ENCODE peak calls at places on chromosomes 6 and 20, in nine cellular contexts. One of them, this sample, is unnamed.

GRCh38 chr6:166005401-166005845 is 162.2 kb downstream of the TBXT start:
- DNase-seq in myocyte: peak; percentile 14
- DNase-seq in NCI-H1436 treated with DMSO at 0.1 percent for 48 hours: no peak
- DNase-seq in stimulated activated CD4-positive, alpha-beta T cell treated with anti-CD3 and anti-CD28 coated beads, Interleukin-4, amount 100 ng/mL, for 24 hours: no peak
- DNase-seq in OCI-LY7: no peak
- DNase-seq in AG09319: no peak
- DNase-seq in glutamatergic neuron: peak; percentile 51
- DNase-seq in NCI-H1092 treated with DMSO at 0.1 percent for 48 hours: peak; percentile 44
- DNase-seq in HFFc6: no peak
- DNase-seq in this sample: no peak

GRCh38 chr6:11251553-11252358 is 19.3 kb upstream of the NEDD9 start:
- DNase-seq in glutamatergic neuron: no peak
- DNase-seq in myocyte: peak; percentile 75
- DNase-seq in NCI-H1436 treated with DMSO at 0.1 percent for 48 hours: no peak
- DNase-seq in stimulated activated CD4-positive, alpha-beta T cell treated with anti-CD3 and anti-CD28 coated beads, Interleukin-4, amount 100 ng/mL, for 24 hours: no peak
- DNase-seq in HFFc6: peak; percentile 40
- DNase-seq in NCI-H1092 treated with DMSO at 0.1 percent for 48 hours: no peak
- DNase-seq in AG09319: no peak
- DNase-seq in OCI-LY7: no peak
- DNase-seq in this sample: no peak

GRCh38 chr6:50832912-50833311 is 14.2 kb downstream of the TFAP2B start:
- DNase-seq in HFFc6: no peak
- DNase-seq in stimulated activated CD4-positive, alpha-beta T cell treated with anti-CD3 and anti-CD28 coated beads, Interleukin-4, amount 100 ng/mL, for 24 hours: no peak
- DNase-seq in myocyte: no peak
- DNase-seq in AG09319: no peak
- DNase-seq in NCI-H1092 treated with DMSO at 0.1 percent for 48 hours: no peak
- DNase-seq in NCI-H1436 treated with DMSO at 0.1 percent for 48 hours: no peak
- DNase-seq in OCI-LY7: no peak
- DNase-seq in glutamatergic neuron: no peak
- DNase-seq in this sample: no peak

GRCh38 chr6:20301256-20301655 is 89.0 kb upstream of the MBOAT1 start:
- DNase-seq in NCI-H1436 treated with DMSO at 0.1 percent for 48 hours: no peak
- DNase-seq in myocyte: no peak
- DNase-seq in OCI-LY7: no peak
- DNase-seq in glutamatergic neuron: no peak
- DNase-seq in AG09319: no peak
- DNase-seq in NCI-H1092 treated with DMSO at 0.1 percent for 48 hours: no peak
- DNase-seq in stimulated activated CD4-positive, alpha-beta T cell treated with anti-CD3 and anti-CD28 coated beads, Interleukin-4, amount 100 ng/mL, for 24 hours: no peak
- DNase-seq in HFFc6: no peak
- DNase-seq in this sample: no peak

GRCh38 chr6:25745836-25746235 is 8.7 kb upstream of the SLC17A4 start:
- DNase-seq in AG09319: no peak
- DNase-seq in myocyte: no peak
- DNase-seq in NCI-H1092 treated with DMSO at 0.1 percent for 48 hours: no peak
- DNase-seq in stimulated activated CD4-positive, alpha-beta T cell treated with anti-CD3 and anti-CD28 coated beads, Interleukin-4, amount 100 ng/mL, for 24 hours: no peak
- DNase-seq in OCI-LY7: no peak
- DNase-seq in HFFc6: no peak
- DNase-seq in NCI-H1436 treated with DMSO at 0.1 percent for 48 hours: no peak
- DNase-seq in glutamatergic neuron: no peak
- DNase-seq in this sample: no peak

GRCh38 chr20:25178563-25179438 is 16.7 kb upstream of the ENTPD6 start:
- DNase-seq in stimulated activated CD4-positive, alpha-beta T cell treated with anti-CD3 and anti-CD28 coated beads, Interleukin-4, amount 100 ng/mL, for 24 hours: peak; percentile 22
- DNase-seq in myocyte: peak; percentile 76
- DNase-seq in OCI-LY7: peak; percentile 37
- DNase-seq in HFFc6: peak; percentile 91
- DNase-seq in NCI-H1092 treated with DMSO at 0.1 percent for 48 hours: peak; percentile 44
- DNase-seq in glutamatergic neuron: no peak
- DNase-seq in NCI-H1436 treated with DMSO at 0.1 percent for 48 hours: no peak
- DNase-seq in AG09319: peak; percentile 68
- DNase-seq in this sample: no peak

GRCh38 chr6:39050453-39051112 is 2.0 kb downstream of the GLP1R start:
- DNase-seq in OCI-LY7: no peak
- DNase-seq in AG09319: no peak
- DNase-seq in HFFc6: no peak
- DNase-seq in stimulated activated CD4-positive, alpha-beta T cell treated with anti-CD3 and anti-CD28 coated beads, Interleukin-4, amount 100 ng/mL, for 24 hours: no peak
- DNase-seq in myocyte: no peak
- DNase-seq in NCI-H1092 treated with DMSO at 0.1 percent for 48 hours: no peak
- DNase-seq in glutamatergic neuron: no peak
- DNase-seq in NCI-H1436 treated with DMSO at 0.1 percent for 48 hours: no peak
- DNase-seq in this sample: peak; percentile 41

GRCh38 chr6:15248451-15249370 is 2.8 kb downstream of the JARID2 start:
- DNase-seq in myocyte: peak; percentile 97
- DNase-seq in stimulated activated CD4-positive, alpha-beta T cell treated with anti-CD3 and anti-CD28 coated beads, Interleukin-4, amount 100 ng/mL, for 24 hours: peak; percentile 94
- DNase-seq in AG09319: peak; percentile 84
- DNase-seq in OCI-LY7: peak; percentile 94
- DNase-seq in glutamatergic neuron: peak; percentile 94
- DNase-seq in HFFc6: peak; percentile 94
- DNase-seq in NCI-H1436 treated with DMSO at 0.1 percent for 48 hours: peak; percentile 68
- DNase-seq in NCI-H1092 treated with DMSO at 0.1 percent for 48 hours: peak; percentile 41
- DNase-seq in this sample: peak; percentile 98

GRCh38 chr6:12119085-12119588 is 107.0 kb downstream of the HIVEP1 start:
- DNase-seq in NCI-H1092 treated with DMSO at 0.1 percent for 48 hours: no peak
- DNase-seq in AG09319: no peak
- DNase-seq in NCI-H1436 treated with DMSO at 0.1 percent for 48 hours: no peak
- DNase-seq in HFFc6: no peak
- DNase-seq in glutamatergic neuron: no peak
- DNase-seq in myocyte: no peak
- DNase-seq in OCI-LY7: no peak
- DNase-seq in stimulated activated CD4-positive, alpha-beta T cell treated with anti-CD3 and anti-CD28 coated beads, Interleukin-4, amount 100 ng/mL, for 24 hours: peak; percentile 60
- DNase-seq in this sample: no peak

GRCh38 chr20:53606364-53606985 is 12.8 kb upstream of the ZNF217 start:
- DNase-seq in NCI-H1092 treated with DMSO at 0.1 percent for 48 hours: no peak
- DNase-seq in HFFc6: peak; percentile 52
- DNase-seq in AG09319: no peak
- DNase-seq in glutamatergic neuron: no peak
- DNase-seq in OCI-LY7: no peak
- DNase-seq in NCI-H1436 treated with DMSO at 0.1 percent for 48 hours: no peak
- DNase-seq in stimulated activated CD4-positive, alpha-beta T cell treated with anti-CD3 and anti-CD28 coated beads, Interleukin-4, amount 100 ng/mL, for 24 hours: no peak
- DNase-seq in myocyte: no peak
- DNase-seq in this sample: no peak

GRCh38 chr20:3857405-3857804 is 10.8 kb downstream of the MAVS start:
- DNase-seq in AG09319: no peak
- DNase-seq in OCI-LY7: no peak
- DNase-seq in glutamatergic neuron: no peak
- DNase-seq in myocyte: no peak
- DNase-seq in HFFc6: no peak
- DNase-seq in NCI-H1092 treated with DMSO at 0.1 percent for 48 hours: peak; percentile 80
- DNase-seq in stimulated activated CD4-positive, alpha-beta T cell treated with anti-CD3 and anti-CD28 coated beads, Interleukin-4, amount 100 ng/mL, for 24 hours: no peak
- DNase-seq in NCI-H1436 treated with DMSO at 0.1 percent for 48 hours: no peak
- DNase-seq in this sample: no peak

GRCh38 chr6:72272958-72273357 is 348.9 kb upstream of the KCNQ5 start:
- DNase-seq in NCI-H1436 treated with DMSO at 0.1 percent for 48 hours: no peak
- DNase-seq in NCI-H1092 treated with DMSO at 0.1 percent for 48 hours: no peak
- DNase-seq in glutamatergic neuron: no peak
- DNase-seq in OCI-LY7: no peak
- DNase-seq in AG09319: no peak
- DNase-seq in HFFc6: peak; percentile 8
- DNase-seq in myocyte: peak; percentile 55
- DNase-seq in stimulated activated CD4-positive, alpha-beta T cell treated with anti-CD3 and anti-CD28 coated beads, Interleukin-4, amount 100 ng/mL, for 24 hours: no peak
- DNase-seq in this sample: no peak

GRCh38 chr6:170022827-170023619 is 267.9 kb downstream of the DLL1 start:
- DNase-seq in myocyte: no peak
- DNase-seq in NCI-H1092 treated with DMSO at 0.1 percent for 48 hours: no peak
- DNase-seq in OCI-LY7: no peak
- DNase-seq in glutamatergic neuron: no peak
- DNase-seq in stimulated activated CD4-positive, alpha-beta T cell treated with anti-CD3 and anti-CD28 coated beads, Interleukin-4, amount 100 ng/mL, for 24 hours: no peak
- DNase-seq in NCI-H1436 treated with DMSO at 0.1 percent for 48 hours: no peak
- DNase-seq in AG09319: no peak
- DNase-seq in HFFc6: no peak
- DNase-seq in this sample: peak; percentile 89

GRCh38 chr6:47196113-47196512 is 113.6 kb downstream of the TNFRSF21 start:
- DNase-seq in stimulated activated CD4-positive, alpha-beta T cell treated with anti-CD3 and anti-CD28 coated beads, Interleukin-4, amount 100 ng/mL, for 24 hours: no peak
- DNase-seq in OCI-LY7: no peak
- DNase-seq in NCI-H1092 treated with DMSO at 0.1 percent for 48 hours: no peak
- DNase-seq in AG09319: no peak
- DNase-seq in NCI-H1436 treated with DMSO at 0.1 percent for 48 hours: no peak
- DNase-seq in HFFc6: no peak
- DNase-seq in glutamatergic neuron: no peak
- DNase-seq in myocyte: peak; percentile 43
- DNase-seq in this sample: no peak

GRCh38 chr20:1324598-1325172 is 4.3 kb downstream of the SDCBP2 start:
- DNase-seq in HFFc6: peak; percentile 73
- DNase-seq in stimulated activated CD4-positive, alpha-beta T cell treated with anti-CD3 and anti-CD28 coated beads, Interleukin-4, amount 100 ng/mL, for 24 hours: peak; percentile 48
- DNase-seq in glutamatergic neuron: no peak
- DNase-seq in AG09319: no peak
- DNase-seq in NCI-H1436 treated with DMSO at 0.1 percent for 48 hours: no peak
- DNase-seq in myocyte: peak; percentile 64
- DNase-seq in OCI-LY7: no peak
- DNase-seq in NCI-H1092 treated with DMSO at 0.1 percent for 48 hours: no peak
- DNase-seq in this sample: peak; percentile 72

GRCh38 chr6:150547511-150548222 is 52.0 kb upstream of the PLEKHG1 start:
- DNase-seq in AG09319: no peak
- DNase-seq in NCI-H1436 treated with DMSO at 0.1 percent for 48 hours: no peak
- DNase-seq in NCI-H1092 treated with DMSO at 0.1 percent for 48 hours: peak; percentile 20
- DNase-seq in glutamatergic neuron: no peak
- DNase-seq in myocyte: no peak
- DNase-seq in stimulated activated CD4-positive, alpha-beta T cell treated with anti-CD3 and anti-CD28 coated beads, Interleukin-4, amount 100 ng/mL, for 24 hours: no peak
- DNase-seq in OCI-LY7: no peak
- DNase-seq in HFFc6: no peak
- DNase-seq in this sample: no peak

GRCh38 chr6:74939309-74939708 is 266.5 kb downstream of the COL12A1 start:
- DNase-seq in NCI-H1092 treated with DMSO at 0.1 percent for 48 hours: no peak
- DNase-seq in stimulated activated CD4-positive, alpha-beta T cell treated with anti-CD3 and anti-CD28 coated beads, Interleukin-4, amount 100 ng/mL, for 24 hours: no peak
- DNase-seq in OCI-LY7: no peak
- DNase-seq in myocyte: no peak
- DNase-seq in NCI-H1436 treated with DMSO at 0.1 percent for 48 hours: no peak
- DNase-seq in HFFc6: no peak
- DNase-seq in AG09319: no peak
- DNase-seq in glutamatergic neuron: no peak
- DNase-seq in this sample: no peak

GRCh38 chr6:82270791-82271392 is 23.3 kb upstream of the IBTK start:
- DNase-seq in myocyte: peak; percentile 40
- DNase-seq in stimulated activated CD4-positive, alpha-beta T cell treated with anti-CD3 and anti-CD28 coated beads, Interleukin-4, amount 100 ng/mL, for 24 hours: no peak
- DNase-seq in OCI-LY7: peak; percentile 52
- DNase-seq in HFFc6: peak; percentile 27
- DNase-seq in glutamatergic neuron: no peak
- DNase-seq in AG09319: no peak
- DNase-seq in NCI-H1092 treated with DMSO at 0.1 percent for 48 hours: peak; percentile 57
- DNase-seq in NCI-H1436 treated with DMSO at 0.1 percent for 48 hours: peak; percentile 20
- DNase-seq in this sample: no peak

GRCh38 chr20:58893355-58894151 is 41.0 kb downstream of the GNAS start:
- DNase-seq in HFFc6: no peak
- DNase-seq in myocyte: no peak
- DNase-seq in NCI-H1092 treated with DMSO at 0.1 percent for 48 hours: no peak
- DNase-seq in glutamatergic neuron: no peak
- DNase-seq in OCI-LY7: no peak
- DNase-seq in NCI-H1436 treated with DMSO at 0.1 percent for 48 hours: no peak
- DNase-seq in stimulated activated CD4-positive, alpha-beta T cell treated with anti-CD3 and anti-CD28 coated beads, Interleukin-4, amount 100 ng/mL, for 24 hours: peak; percentile 45
- DNase-seq in AG09319: no peak
- DNase-seq in this sample: no peak

GRCh38 chr6:22294301-22294700 is 2.5 kb downstream of the PRL start:
- DNase-seq in glutamatergic neuron: no peak
- DNase-seq in myocyte: no peak
- DNase-seq in HFFc6: no peak
- DNase-seq in NCI-H1092 treated with DMSO at 0.1 percent for 48 hours: no peak
- DNase-seq in OCI-LY7: no peak
- DNase-seq in AG09319: no peak
- DNase-seq in NCI-H1436 treated with DMSO at 0.1 percent for 48 hours: no peak
- DNase-seq in stimulated activated CD4-positive, alpha-beta T cell treated with anti-CD3 and anti-CD28 coated beads, Interleukin-4, amount 100 ng/mL, for 24 hours: no peak
- DNase-seq in this sample: no peak

GRCh38 chr20:38658879-38659612 is 57.4 kb downstream of the ARHGAP40 start:
- DNase-seq in OCI-LY7: peak; percentile 53
- DNase-seq in AG09319: no peak
- DNase-seq in glutamatergic neuron: peak; percentile 60
- DNase-seq in HFFc6: no peak
- DNase-seq in myocyte: no peak
- DNase-seq in NCI-H1436 treated with DMSO at 0.1 percent for 48 hours: peak; percentile 97
- DNase-seq in stimulated activated CD4-positive, alpha-beta T cell treated with anti-CD3 and anti-CD28 coated beads, Interleukin-4, amount 100 ng/mL, for 24 hours: peak; percentile 44
- DNase-seq in NCI-H1092 treated with DMSO at 0.1 percent for 48 hours: peak; percentile 27
- DNase-seq in this sample: no peak

GRCh38 chr20:19211661-19212523 is 550 bp upstream of the SLC24A3 start:
- DNase-seq in myocyte: no peak
- DNase-seq in OCI-LY7: no peak
- DNase-seq in NCI-H1436 treated with DMSO at 0.1 percent for 48 hours: no peak
- DNase-seq in NCI-H1092 treated with DMSO at 0.1 percent for 48 hours: peak; percentile 81
- DNase-seq in glutamatergic neuron: peak; percentile 69
- DNase-seq in stimulated activated CD4-positive, alpha-beta T cell treated with anti-CD3 and anti-CD28 coated beads, Interleukin-4, amount 100 ng/mL, for 24 hours: no peak
- DNase-seq in AG09319: no peak
- DNase-seq in HFFc6: no peak
- DNase-seq in this sample: no peak

GRCh38 chr20:18805881-18806280 is 7.7 kb upstream of the SCP2D1 start:
- DNase-seq in HFFc6: no peak
- DNase-seq in OCI-LY7: no peak
- DNase-seq in NCI-H1436 treated with DMSO at 0.1 percent for 48 hours: no peak
- DNase-seq in glutamatergic neuron: no peak
- DNase-seq in myocyte: no peak
- DNase-seq in AG09319: no peak
- DNase-seq in stimulated activated CD4-positive, alpha-beta T cell treated with anti-CD3 and anti-CD28 coated beads, Interleukin-4, amount 100 ng/mL, for 24 hours: no peak
- DNase-seq in NCI-H1092 treated with DMSO at 0.1 percent for 48 hours: no peak
- DNase-seq in this sample: no peak

GRCh38 chr6:135066397-135066796 is 11.8 kb upstream of the HBS1L start:
- DNase-seq in NCI-H1436 treated with DMSO at 0.1 percent for 48 hours: no peak
- DNase-seq in OCI-LY7: no peak
- DNase-seq in AG09319: no peak
- DNase-seq in HFFc6: no peak
- DNase-seq in NCI-H1092 treated with DMSO at 0.1 percent for 48 hours: no peak
- DNase-seq in myocyte: no peak
- DNase-seq in stimulated activated CD4-positive, alpha-beta T cell treated with anti-CD3 and anti-CD28 coated beads, Interleukin-4, amount 100 ng/mL, for 24 hours: no peak
- DNase-seq in glutamatergic neuron: no peak
- DNase-seq in this sample: no peak

GRCh38 chr6:11771473-11772048 is 7.0 kb downstream of the ADTRP start:
- DNase-seq in NCI-H1092 treated with DMSO at 0.1 percent for 48 hours: no peak
- DNase-seq in AG09319: no peak
- DNase-seq in HFFc6: no peak
- DNase-seq in stimulated activated CD4-positive, alpha-beta T cell treated with anti-CD3 and anti-CD28 coated beads, Interleukin-4, amount 100 ng/mL, for 24 hours: no peak
- DNase-seq in glutamatergic neuron: no peak
- DNase-seq in NCI-H1436 treated with DMSO at 0.1 percent for 48 hours: no peak
- DNase-seq in myocyte: no peak
- DNase-seq in OCI-LY7: no peak
- DNase-seq in this sample: no peak

GRCh38 chr6:74606488-74607135 is 599.2 kb downstream of the COL12A1 start:
- DNase-seq in myocyte: peak; percentile 76
- DNase-seq in OCI-LY7: no peak
- DNase-seq in NCI-H1092 treated with DMSO at 0.1 percent for 48 hours: no peak
- DNase-seq in HFFc6: peak; percentile 91
- DNase-seq in NCI-H1436 treated with DMSO at 0.1 percent for 48 hours: no peak
- DNase-seq in AG09319: peak; percentile 81
- DNase-seq in stimulated activated CD4-positive, alpha-beta T cell treated with anti-CD3 and anti-CD28 coated beads, Interleukin-4, amount 100 ng/mL, for 24 hours: no peak
- DNase-seq in glutamatergic neuron: no peak
- DNase-seq in this sample: no peak

GRCh38 chr6:51598171-51598570 is 489.2 kb downstream of the PKHD1 start:
- DNase-seq in myocyte: no peak
- DNase-seq in NCI-H1436 treated with DMSO at 0.1 percent for 48 hours: no peak
- DNase-seq in AG09319: no peak
- DNase-seq in NCI-H1092 treated with DMSO at 0.1 percent for 48 hours: no peak
- DNase-seq in glutamatergic neuron: no peak
- DNase-seq in stimulated activated CD4-positive, alpha-beta T cell treated with anti-CD3 and anti-CD28 coated beads, Interleukin-4, amount 100 ng/mL, for 24 hours: no peak
- DNase-seq in HFFc6: no peak
- DNase-seq in OCI-LY7: no peak
- DNase-seq in this sample: no peak